ENCODE peak calls at places on chromosome 19, in seven cellular contexts. W is HCT116, Q is HepG2, J is IMR-90, U is K562, V is GM12878, N is H1. F is an unnamed sample.

GRCh38 chr19:44643605-44644390 is at the start of gene PVR:
- DNase-seq in W (no peak), Q (peak), J (peak), U (peak), V (no peak), N (peak), F (peak)

GRCh38 chr19:7348587-7349230 is at the start of gene ARHGEF18:
- DNase-seq in W (no peak), Q (no peak), J (no peak), U (no peak), V (peak), N (no peak), F (no peak)

GRCh38 chr19:2770055-2771013 is 12.7 kb downstream of the SGTA start:
- DNase-seq in W (no peak), Q (no peak), J (peak), U (no peak), V (no peak), N (no peak), F (no peak)

GRCh38 chr19:42284066-42284501 is 15.0 kb downstream of the CIC start:
- DNase-seq in W (no peak), Q (no peak), J (peak), U (peak), V (no peak), N (no peak), F (peak)

GRCh38 chr19:35883920-35884319 is 15.5 kb downstream of the APLP1 start:
- DNase-seq in W (no peak), Q (no peak), J (no peak), U (no peak), V (no peak), N (no peak), F (no peak)

GRCh38 chr19:1857648-1858326 is 5.6 kb downstream of the KLF16 start:
- DNase-seq in W (no peak), Q (no peak), J (no peak), U (peak), V (no peak), N (no peak), F (no peak)

GRCh38 chr19:56117376-56117884 is 3.7 kb downstream of the ZNF787 start:
- DNase-seq in W (no peak), Q (no peak), J (no peak), U (no peak), V (no peak), N (no peak), F (no peak)

GRCh38 chr19:49390978-49391304 is 2.9 kb downstream of the KASH5 start:
- DNase-seq in W (no peak), Q (no peak), J (no peak), U (peak), V (no peak), N (no peak), F (no peak)

GRCh38 chr19:50496189-50497029 is 14.6 kb downstream of the JOSD2 start:
- DNase-seq in W (no peak), Q (peak), J (no peak), U (no peak), V (no peak), N (no peak), F (peak)

GRCh38 chr19:6767357-6768235 is at the start of gene SH2D3A:
- DNase-seq in W (peak), Q (peak), J (peak), U (peak), V (peak), N (peak), F (peak)

GRCh38 chr19:41921280-41922219 is 6.7 kb downstream of the ERFL start:
- DNase-seq in W (no peak), Q (no peak), J (no peak), U (no peak), V (no peak), N (no peak), F (no peak)

GRCh38 chr19:39546599-39546998 is 6.6 kb upstream of the EID2 start:
- DNase-seq in W (no peak), Q (no peak), J (no peak), U (peak), V (no peak), N (no peak), F (no peak)

DNA sequence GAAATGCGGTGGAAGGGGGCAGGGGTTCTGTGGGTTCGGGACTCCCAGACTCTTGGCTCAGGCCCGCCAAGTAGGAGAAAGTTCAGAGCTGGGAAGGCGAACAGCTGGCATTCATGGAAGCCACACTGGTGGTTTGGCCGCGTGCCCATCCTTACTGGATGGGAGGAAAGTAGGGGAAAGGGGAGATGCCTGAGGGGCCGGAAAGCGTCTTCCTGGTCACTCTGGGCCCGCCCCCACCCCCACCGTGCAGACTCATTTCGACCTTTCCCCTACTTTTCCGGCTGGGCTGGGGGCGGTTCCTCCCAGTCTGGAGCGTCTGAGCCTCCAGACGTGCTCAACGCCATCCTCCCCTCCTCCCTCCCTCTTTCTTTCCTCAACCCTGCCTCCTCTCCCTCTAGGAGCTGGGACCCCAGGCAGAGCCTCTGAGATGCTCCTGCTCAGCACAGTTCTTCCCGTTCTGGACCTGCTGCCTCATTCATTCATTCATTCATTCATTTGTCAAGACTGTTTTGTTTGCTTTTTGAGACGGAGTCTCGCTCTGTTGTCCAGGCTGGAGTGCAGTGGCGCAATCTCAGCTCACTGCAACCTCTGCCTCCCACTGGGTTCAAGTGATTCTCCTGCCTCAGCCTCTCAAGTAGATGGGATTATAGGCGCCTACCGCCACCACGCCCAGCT is 3.5 kb downstream of the ANGPTL4 start:
- DNase-seq in W (no peak), Q (no peak), J (peak), U (peak), V (no peak), N (peak), F (no peak)
- TF ChIP-seq CEBPB in W (no peak), Q (no peak), J (peak), U (peak), V (no peak), N (no peak), F (peak)

GRCh38 chr19:10701955-10702307 is 692 bp downstream of the QTRT1 start:
- DNase-seq in W (no peak), Q (peak), J (no peak), U (peak), V (no peak), N (no peak), F (no peak)
- TF ChIP-seq RAD21 in W (no peak), Q (peak), J (no peak), U (peak), V (peak), N (no peak), F (no peak)

GRCh38 chr19:17243854-17244617 is 1.7 kb downstream of the NR2F6 start:
- DNase-seq in W (no peak), Q (peak), J (peak), U (peak), V (no peak), N (peak), F (peak)

GRCh38 chr19:17240855-17241399 is 4.8 kb downstream of the NR2F6 start:
- DNase-seq in W (no peak), Q (no peak), J (no peak), U (no peak), V (no peak), N (no peak), F (no peak)

GRCh38 chr19:17243340-17243853 is 2.3 kb downstream of the NR2F6 start:
- DNase-seq in W (no peak), Q (peak), J (no peak), U (no peak), V (no peak), N (no peak), F (no peak)

GRCh38 chr19:17244618-17245534 is 843 bp downstream of the NR2F6 start:
- DNase-seq in W (no peak), Q (no peak), J (no peak), U (no peak), V (no peak), N (no peak), F (no peak)

DNA sequence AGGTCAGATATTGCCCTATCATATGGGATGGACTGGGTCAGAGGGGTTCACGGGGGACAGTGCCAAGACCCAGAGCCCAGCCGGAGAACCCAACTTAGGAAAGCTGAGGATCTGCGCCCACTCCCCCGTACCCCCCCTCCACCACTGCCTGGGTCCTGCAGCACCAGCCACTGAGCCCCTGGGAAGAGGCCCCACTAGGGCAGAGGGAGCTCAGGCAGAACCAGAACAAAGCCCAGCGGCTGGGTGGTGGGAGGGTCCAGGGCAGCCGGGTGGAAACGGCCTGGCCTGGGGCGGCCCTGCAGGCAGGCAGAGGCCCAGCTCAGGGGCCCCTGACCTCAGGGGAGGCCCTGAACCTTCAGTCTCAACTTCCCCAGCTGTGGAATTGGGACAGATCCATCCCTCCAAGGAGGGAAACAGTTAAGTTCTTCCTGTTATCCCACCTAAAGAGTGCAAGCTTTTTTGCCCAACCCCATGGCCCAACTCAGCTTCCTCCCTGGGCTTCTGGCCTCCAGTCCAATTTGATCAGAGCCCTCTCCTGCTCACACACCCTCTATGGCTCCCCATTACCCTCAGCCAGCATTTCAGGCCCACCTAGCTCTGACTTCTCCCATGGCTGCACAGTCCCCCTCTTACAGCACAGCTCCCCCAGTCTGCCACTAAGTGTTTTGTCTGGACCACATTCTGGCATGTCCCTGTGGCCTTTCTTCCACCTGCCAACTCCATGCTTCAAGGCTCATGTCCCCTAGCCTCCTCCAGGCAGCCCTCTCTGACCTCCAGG is 3.1 kb downstream of the NR2F6 start:
- DNase-seq in W (no peak), Q (no peak), J (no peak), U (no peak), V (no peak), N (no peak), F (no peak)
- TF ChIP-seq CEBPB in W (no peak), Q (no peak), J (no peak), U (no peak), V (no peak), N (no peak), F (no peak)

DNA sequence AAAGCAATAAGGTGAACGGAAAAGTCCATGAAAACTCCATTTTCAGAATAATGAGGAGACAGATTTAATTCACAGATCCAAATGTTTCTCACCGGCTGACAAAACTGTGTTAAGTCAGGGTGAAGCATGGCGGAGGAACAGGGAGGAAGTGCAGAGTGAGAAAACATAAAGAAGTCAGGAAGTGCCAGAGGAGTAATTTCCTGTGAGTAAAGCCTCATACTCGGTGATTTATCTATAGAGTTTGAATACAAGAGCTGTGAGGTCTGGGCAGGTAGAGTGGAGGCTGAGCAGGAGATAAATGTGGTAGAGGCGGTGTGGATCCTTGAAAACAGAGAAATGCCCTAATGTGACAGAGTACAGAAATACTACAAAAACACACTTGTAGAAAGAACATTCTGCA is 11.4 kb downstream of the CARD8 start:
- DNase-seq in W (no peak), Q (no peak), J (no peak), U (no peak), V (no peak), N (no peak), F (no peak)
- TF ChIP-seq RAD21 in W (no peak), Q (no peak), J (no peak), U (no peak), V (no peak), N (no peak), F (no peak)